ENCODE peak calls at places on chromosomes 11 and 22, in seven cellular contexts. One of them, this sample, is unnamed.

GRCh38 chr11:75268626-75269366 is 28.2 kb downstream of the TPBGL start:
- DNase-seq in neural progenitor cell: no peak
- DNase-seq in caudate nucleus: no peak
- DNase-seq in lower lobe of right lung: no peak
- DNase-seq in uterus: no peak
- DNase-seq in IMR-90: no peak
- DNase-seq in coronary artery: peak
- DNase-seq in this sample: peak

GRCh38 chr22:19855504-19856409 is 1.1 kb upstream of the GNB1L start:
- DNase-seq in caudate nucleus: no peak
- DNase-seq in uterus: peak
- DNase-seq in lower lobe of right lung: peak
- DNase-seq in neural progenitor cell: no peak
- DNase-seq in IMR-90: peak
- DNase-seq in coronary artery: peak
- DNase-seq in this sample: no peak

GRCh38 chr11:120525285-120526085 is 13.9 kb downstream of the GRIK4 start:
- DNase-seq in caudate nucleus: no peak
- DNase-seq in lower lobe of right lung: peak
- DNase-seq in coronary artery: no peak
- DNase-seq in neural progenitor cell: no peak
- DNase-seq in uterus: no peak
- DNase-seq in IMR-90: no peak
- DNase-seq in this sample: peak

GRCh38 chr11:9160166-9160565 is 68.8 kb upstream of the SCUBE2 start:
- DNase-seq in neural progenitor cell: no peak
- DNase-seq in IMR-90: peak
- DNase-seq in lower lobe of right lung: no peak
- DNase-seq in caudate nucleus: no peak
- DNase-seq in uterus: no peak
- DNase-seq in coronary artery: no peak
- DNase-seq in this sample: no peak

GRCh38 chr11:60389279-60389910 is 6.9 kb upstream of the MS4A14 start:
- DNase-seq in caudate nucleus: no peak
- DNase-seq in IMR-90: no peak
- DNase-seq in neural progenitor cell: no peak
- DNase-seq in uterus: no peak
- DNase-seq in lower lobe of right lung: no peak
- DNase-seq in coronary artery: no peak
- DNase-seq in this sample: no peak

GRCh38 chr11:128904872-128905344 is 13.8 kb downstream of the KCNJ5 start:
- DNase-seq in neural progenitor cell: peak
- DNase-seq in IMR-90: no peak
- DNase-seq in lower lobe of right lung: peak
- DNase-seq in uterus: no peak
- DNase-seq in caudate nucleus: no peak
- DNase-seq in coronary artery: no peak
- DNase-seq in this sample: no peak

GRCh38 chr22:48263431-48263765 is 1500.9 kb downstream of the TBC1D22A start:
- DNase-seq in uterus: no peak
- DNase-seq in coronary artery: no peak
- DNase-seq in caudate nucleus: no peak
- DNase-seq in IMR-90: no peak
- DNase-seq in lower lobe of right lung: no peak
- DNase-seq in neural progenitor cell: no peak
- DNase-seq in this sample: peak

GRCh38 chr11:14288189-14288935 is 70.6 kb downstream of the RRAS2 start:
- DNase-seq in caudate nucleus: no peak
- DNase-seq in IMR-90: peak
- DNase-seq in coronary artery: no peak
- DNase-seq in neural progenitor cell: no peak
- DNase-seq in lower lobe of right lung: no peak
- DNase-seq in uterus: no peak
- DNase-seq in this sample: no peak

GRCh38 chr11:81744336-81745116 is 989.1 kb downstream of the FAM181B start:
- DNase-seq in lower lobe of right lung: no peak
- DNase-seq in uterus: no peak
- DNase-seq in IMR-90: no peak
- DNase-seq in caudate nucleus: no peak
- DNase-seq in neural progenitor cell: no peak
- DNase-seq in coronary artery: no peak
- DNase-seq in this sample: no peak

GRCh38 chr11:119376197-119376847 is 5.2 kb downstream of the USP2 start:
- DNase-seq in uterus: no peak
- DNase-seq in neural progenitor cell: peak
- DNase-seq in lower lobe of right lung: peak
- DNase-seq in coronary artery: no peak
- DNase-seq in IMR-90: peak
- DNase-seq in caudate nucleus: peak
- DNase-seq in this sample: no peak

GRCh38 chr11:59611570-59612565 is 3.7 kb downstream of the OSBP start:
- DNase-seq in coronary artery: no peak
- DNase-seq in lower lobe of right lung: no peak
- DNase-seq in uterus: no peak
- DNase-seq in IMR-90: peak
- DNase-seq in caudate nucleus: no peak
- DNase-seq in neural progenitor cell: no peak
- DNase-seq in this sample: no peak

GRCh38 chr22:40414838-40415505 is 44.6 kb downstream of the SGSM3 start:
- DNase-seq in uterus: no peak
- DNase-seq in lower lobe of right lung: peak
- DNase-seq in caudate nucleus: no peak
- DNase-seq in IMR-90: no peak
- DNase-seq in neural progenitor cell: no peak
- DNase-seq in coronary artery: no peak
- DNase-seq in this sample: no peak

GRCh38 chr22:36088292-36088691 is 59.7 kb upstream of the RBFOX2 start:
- DNase-seq in neural progenitor cell: no peak
- DNase-seq in coronary artery: no peak
- DNase-seq in lower lobe of right lung: peak
- DNase-seq in IMR-90: no peak
- DNase-seq in caudate nucleus: no peak
- DNase-seq in uterus: no peak
- DNase-seq in this sample: no peak

GRCh38 chr11:35427158-35427557 is 7.8 kb upstream of the SLC1A2 start:
- DNase-seq in lower lobe of right lung: no peak
- DNase-seq in neural progenitor cell: no peak
- DNase-seq in uterus: no peak
- DNase-seq in coronary artery: no peak
- DNase-seq in caudate nucleus: peak
- DNase-seq in IMR-90: peak
- DNase-seq in this sample: no peak

GRCh38 chr11:88552377-88553029 is 215.0 kb upstream of the CTSC start:
- DNase-seq in uterus: no peak
- DNase-seq in IMR-90: peak
- DNase-seq in coronary artery: no peak
- DNase-seq in lower lobe of right lung: peak
- DNase-seq in neural progenitor cell: peak
- DNase-seq in caudate nucleus: no peak
- DNase-seq in this sample: no peak

DNA sequence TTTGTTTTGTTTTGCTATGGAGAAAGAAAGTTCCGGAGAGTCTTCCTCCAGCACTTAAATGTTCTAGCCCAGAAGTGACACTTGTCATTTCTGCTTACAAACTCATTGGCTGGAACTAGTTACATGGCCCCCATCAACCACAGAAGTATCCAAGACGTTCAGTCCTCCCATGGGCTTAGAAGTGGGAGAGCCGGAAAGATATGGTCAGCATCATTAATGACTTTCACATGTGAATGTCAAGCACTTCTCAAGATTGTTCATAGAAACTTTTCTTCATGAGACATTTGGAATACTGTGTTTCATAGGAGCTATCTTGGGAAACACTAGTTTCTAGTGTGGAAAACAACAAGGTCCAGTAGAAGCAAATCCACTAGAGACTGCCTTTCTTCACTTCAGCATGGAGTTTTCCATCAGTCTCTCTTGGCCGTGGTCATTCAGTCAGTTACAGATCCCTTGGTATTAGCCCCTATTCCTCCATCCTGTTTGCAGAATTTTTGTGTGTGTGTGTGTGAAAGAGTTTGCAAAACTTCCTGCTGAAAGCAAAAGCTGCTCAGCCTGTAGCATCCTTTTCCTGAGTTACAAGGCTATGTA is 160.9 kb downstream of the C11orf91 start:
- DNase-seq in neural progenitor cell: no peak
- DNase-seq in caudate nucleus: no peak
- DNase-seq in coronary artery: no peak
- DNase-seq in IMR-90: no peak
- DNase-seq in lower lobe of right lung: no peak
- DNase-seq in uterus: no peak
- DNase-seq in this sample: no peak
- H3K27ac ChIP-seq in neural progenitor cell: no peak
- H3K27ac ChIP-seq in caudate nucleus: no peak
- H3K27ac ChIP-seq in coronary artery: no peak
- H3K27ac ChIP-seq in IMR-90: no peak
- H3K27ac ChIP-seq in lower lobe of right lung: no peak
- H3K27ac ChIP-seq in uterus: no peak
- H3K27ac ChIP-seq in this sample: no peak

GRCh38 chr11:76590631-76590950 is 80.0 kb downstream of the LRRC32 start:
- DNase-seq in uterus: no peak
- DNase-seq in neural progenitor cell: no peak
- DNase-seq in IMR-90: no peak
- DNase-seq in caudate nucleus: no peak
- DNase-seq in lower lobe of right lung: no peak
- DNase-seq in coronary artery: no peak
- DNase-seq in this sample: no peak
- H3K27ac ChIP-seq in uterus: no peak
- H3K27ac ChIP-seq in neural progenitor cell: no peak
- H3K27ac ChIP-seq in IMR-90: no peak
- H3K27ac ChIP-seq in caudate nucleus: no peak
- H3K27ac ChIP-seq in lower lobe of right lung: no peak
- H3K27ac ChIP-seq in coronary artery: no peak
- H3K27ac ChIP-seq in this sample: no peak

GRCh38 chr22:27487600-27488450 is 313.7 kb downstream of the MN1 start:
- DNase-seq in uterus: no peak
- DNase-seq in lower lobe of right lung: no peak
- DNase-seq in neural progenitor cell: no peak
- DNase-seq in IMR-90: peak
- DNase-seq in caudate nucleus: no peak
- DNase-seq in coronary artery: no peak
- DNase-seq in this sample: no peak

GRCh38 chr22:27491888-27492287 is 309.7 kb downstream of the MN1 start:
- DNase-seq in neural progenitor cell: no peak
- DNase-seq in coronary artery: no peak
- DNase-seq in uterus: no peak
- DNase-seq in IMR-90: no peak
- DNase-seq in lower lobe of right lung: no peak
- DNase-seq in caudate nucleus: no peak
- DNase-seq in this sample: no peak

GRCh38 chr22:27488456-27489224 is 312.9 kb downstream of the MN1 start:
- DNase-seq in coronary artery: no peak
- DNase-seq in caudate nucleus: no peak
- DNase-seq in neural progenitor cell: no peak
- DNase-seq in uterus: no peak
- DNase-seq in lower lobe of right lung: no peak
- DNase-seq in IMR-90: no peak
- DNase-seq in this sample: no peak

GRCh38 chr22:27490080-27490479 is 311.5 kb downstream of the MN1 start:
- DNase-seq in caudate nucleus: no peak
- DNase-seq in IMR-90: no peak
- DNase-seq in neural progenitor cell: no peak
- DNase-seq in uterus: no peak
- DNase-seq in coronary artery: no peak
- DNase-seq in lower lobe of right lung: no peak
- DNase-seq in this sample: no peak

DNA sequence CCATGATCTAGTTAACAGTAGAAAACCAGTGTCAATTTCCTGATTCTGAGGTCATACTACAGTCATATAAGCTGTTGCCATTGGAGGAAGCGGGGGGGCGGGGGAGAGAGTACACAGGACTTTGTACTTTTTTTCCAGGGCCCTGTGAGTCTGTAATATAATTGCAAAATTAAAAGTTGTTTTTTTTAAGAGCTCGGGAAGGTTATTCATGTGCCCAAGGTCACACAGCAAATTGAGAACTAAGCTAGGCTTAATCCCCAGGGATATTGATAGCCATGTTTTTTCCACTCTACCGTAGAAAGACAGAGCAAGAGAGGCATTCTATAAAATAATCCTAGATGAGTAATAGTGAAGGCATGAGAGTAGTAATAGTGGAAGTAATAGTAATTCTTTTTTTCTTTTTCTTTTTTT is 312.3 kb downstream of the MN1 start:
- DNase-seq in uterus: no peak
- DNase-seq in neural progenitor cell: no peak
- DNase-seq in lower lobe of right lung: no peak
- DNase-seq in caudate nucleus: no peak
- DNase-seq in coronary artery: no peak
- DNase-seq in IMR-90: peak
- DNase-seq in this sample: no peak
- H3K27ac ChIP-seq in uterus: no peak
- H3K27ac ChIP-seq in neural progenitor cell: no peak
- H3K27ac ChIP-seq in lower lobe of right lung: no peak
- H3K27ac ChIP-seq in caudate nucleus: no peak
- H3K27ac ChIP-seq in coronary artery: no peak
- H3K27ac ChIP-seq in IMR-90: no peak
- H3K27ac ChIP-seq in this sample: no peak

GRCh38 chr11:114141863-114142590 is 82.5 kb downstream of the ZBTB16 start:
- DNase-seq in IMR-90: no peak
- DNase-seq in uterus: no peak
- DNase-seq in caudate nucleus: no peak
- DNase-seq in coronary artery: no peak
- DNase-seq in neural progenitor cell: no peak
- DNase-seq in lower lobe of right lung: no peak
- DNase-seq in this sample: no peak
- H3K27ac ChIP-seq in IMR-90: no peak
- H3K27ac ChIP-seq in uterus: peak
- H3K27ac ChIP-seq in caudate nucleus: no peak
- H3K27ac ChIP-seq in coronary artery: peak
- H3K27ac ChIP-seq in neural progenitor cell: no peak
- H3K27ac ChIP-seq in lower lobe of right lung: no peak
- H3K27ac ChIP-seq in this sample: peak

DNA sequence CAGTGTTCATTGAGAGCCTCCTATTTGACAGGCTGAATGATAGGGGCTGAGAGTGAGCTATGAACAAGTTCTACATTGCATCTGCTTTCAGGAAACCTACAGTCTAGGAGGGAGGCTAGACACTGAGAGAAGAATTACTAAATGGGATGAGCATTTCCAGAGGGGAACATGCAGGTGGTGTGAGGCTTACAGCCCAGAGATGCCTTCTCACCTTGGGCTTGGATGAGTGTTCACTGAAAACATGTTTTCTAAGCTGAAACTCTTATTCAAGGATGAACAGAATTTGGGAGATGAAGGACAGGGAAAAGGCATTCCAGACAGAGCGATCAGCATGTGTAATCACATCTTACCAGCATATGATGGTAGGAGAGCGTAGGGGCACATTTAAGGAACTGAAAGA is 177.5 kb upstream of the E2F8 start:
- DNase-seq in lower lobe of right lung: no peak
- DNase-seq in coronary artery: no peak
- DNase-seq in neural progenitor cell: no peak
- DNase-seq in uterus: no peak
- DNase-seq in caudate nucleus: no peak
- DNase-seq in IMR-90: no peak
- DNase-seq in this sample: no peak
- H3K27ac ChIP-seq in lower lobe of right lung: no peak
- H3K27ac ChIP-seq in coronary artery: no peak
- H3K27ac ChIP-seq in neural progenitor cell: no peak
- H3K27ac ChIP-seq in uterus: no peak
- H3K27ac ChIP-seq in caudate nucleus: no peak
- H3K27ac ChIP-seq in IMR-90: no peak
- H3K27ac ChIP-seq in this sample: no peak